ENCODE peak calls at places on chromosome 21, in nine cellular contexts. X is H4; R is HEK293T; Q is mammary epithelial cell; Z is HCT116; F is activated naive CD4-positive, alpha-beta T cell; N is NCI-H1092; C is stimulated activated CD8-positive, alpha-beta memory T cell treated with anti-CD3 and anti-CD28 coated beads, Interleukin-4, amount 100 ng/mL, for 1 hour; W is anterior cingulate cortex. O is an unnamed sample.

GRCh38 chr21:33901421-33902288 is 13.9 kb downstream of the ATP5PO start:
- DNase-seq in Q (peak), Z (peak), F (no peak), W (peak), X (peak), N (no peak), R (peak), C (no peak), O (no peak)

GRCh38 chr21:39633770-39634181 is 21.0 kb downstream of the B3GALT5 start:
- DNase-seq in R (no peak), W (no peak), C (no peak), F (no peak), X (peak), N (no peak), Q (peak), Z (peak), O (no peak)

GRCh38 chr21:15732996-15733329 is 3.2 kb downstream of the USP25 start:
- DNase-seq in F (no peak), Z (no peak), R (no peak), Q (no peak), C (no peak), W (no peak), X (no peak), N (no peak), O (no peak)

GRCh38 chr21:44999972-45000636 is 60.3 kb downstream of the SLX9 start:
- DNase-seq in C (no peak), Z (no peak), N (no peak), R (no peak), W (no peak), X (no peak), Q (peak), F (no peak), O (no peak)

GRCh38 chr21:39915881-39916280 is 48.6 kb downstream of the PCP4 start:
- DNase-seq in W (no peak), F (no peak), C (no peak), Z (no peak), N (no peak), X (no peak), Q (no peak), R (no peak), O (no peak)

GRCh38 chr21:38699048-38699447 is 106.7 kb upstream of the ETS2 start:
- DNase-seq in W (no peak), X (peak), C (no peak), R (peak), F (no peak), Q (no peak), Z (no peak), N (no peak), O (no peak)

GRCh38 chr21:42931560-42932235 is 6.3 kb upstream of the ERVH48-1 start:
- DNase-seq in Q (no peak), N (no peak), W (no peak), X (no peak), R (no peak), F (no peak), Z (no peak), C (no peak), O (no peak)

GRCh38 chr21:38561613-38562012 is 63.3 kb upstream of the ERG start:
- DNase-seq in W (no peak), X (no peak), Q (no peak), R (no peak), N (no peak), F (no peak), C (no peak), Z (no peak), O (no peak)

GRCh38 chr21:34967509-34968289 is 81.4 kb downstream of the RUNX1 start:
- DNase-seq in N (no peak), F (no peak), Z (no peak), X (peak), R (no peak), W (no peak), Q (peak), C (no peak), O (no peak)

GRCh38 chr21:42219606-42220137 is 732 bp downstream of the ABCG1 start:
- DNase-seq in Z (no peak), R (peak), W (no peak), X (no peak), Q (no peak), C (no peak), N (peak), F (no peak), O (no peak)

GRCh38 chr21:28636988-28637691 is 355.5 kb downstream of the LTN1 start:
- DNase-seq in R (no peak), C (no peak), Z (no peak), X (peak), N (no peak), F (no peak), W (no peak), Q (peak), O (no peak)

GRCh38 chr21:45554477-45555175 is 12.4 kb upstream of the SLC19A1 start:
- DNase-seq in R (peak), X (peak), F (peak), Z (peak), W (peak), C (peak), Q (peak), N (peak), O (no peak)

GRCh38 chr21:45270306-45270821 is 17.3 kb downstream of the POFUT2 start:
- DNase-seq in W (no peak), F (no peak), C (no peak), X (no peak), Q (no peak), Z (no peak), R (no peak), N (no peak), O (no peak)

GRCh38 chr21:18424250-18424649 is 20.7 kb upstream of the TMPRSS15 start:
- DNase-seq in W (no peak), N (no peak), C (no peak), F (no peak), Z (no peak), Q (no peak), X (no peak), R (no peak), O (no peak)

GRCh38 chr21:18053151-18053550 is 191.5 kb upstream of the CHODL start:
- DNase-seq in F (no peak), Z (no peak), X (no peak), R (no peak), W (no peak), N (no peak), Q (no peak), C (no peak), O (no peak)

GRCh38 chr21:25501996-25502665 is 105.2 kb downstream of the MRPL39 start:
- DNase-seq in Z (no peak), Q (peak), F (no peak), C (no peak), W (no peak), N (no peak), R (no peak), X (no peak), O (no peak)

GRCh38 chr21:15815285-15815684 is 85.5 kb downstream of the USP25 start:
- DNase-seq in F (no peak), R (no peak), Z (no peak), N (no peak), X (no peak), Q (no peak), C (no peak), W (no peak), O (no peak)

GRCh38 chr21:36706951-36707762 is 8.2 kb downstream of the SIM2 start:
- DNase-seq in X (no peak), Z (no peak), Q (no peak), N (no peak), F (no peak), R (no peak), W (no peak), C (no peak), O (no peak)

GRCh38 chr21:35231115-35231514 is 182.0 kb upstream of the RUNX1 start:
- DNase-seq in R (no peak), W (no peak), Z (no peak), X (no peak), Q (peak), C (no peak), F (no peak), N (no peak), O (no peak)

GRCh38 chr21:41411449-41412089 is 14.5 kb upstream of the MX1 start:
- DNase-seq in W (no peak), X (peak), C (no peak), N (no peak), F (no peak), Z (no peak), Q (peak), R (no peak), O (no peak)

GRCh38 chr21:30097791-30098190 is 68.8 kb downstream of the CLDN17 start:
- DNase-seq in Z (no peak), Q (no peak), C (no peak), N (no peak), F (no peak), W (no peak), X (no peak), R (no peak), O (no peak)

GRCh38 chr21:39952265-39952664 is 85.0 kb downstream of the PCP4 start:
- DNase-seq in N (no peak), Q (no peak), C (no peak), W (no peak), F (no peak), Z (no peak), X (no peak), R (no peak), O (no peak)

GRCh38 chr21:33700491-33700890 is 58.2 kb downstream of the ITSN1 start:
- DNase-seq in R (no peak), Q (no peak), X (no peak), F (no peak), W (no peak), Z (no peak), C (no peak), N (no peak), O (no peak)

GRCh38 chr21:15667010-15667409 is 62.8 kb upstream of the USP25 start:
- DNase-seq in F (no peak), R (no peak), X (no peak), Q (peak), Z (no peak), N (no peak), W (no peak), C (no peak), O (no peak)

GRCh38 chr21:34926784-34927548 is 122.1 kb downstream of the RUNX1 start:
- DNase-seq in R (no peak), C (no peak), Z (no peak), F (no peak), X (no peak), Q (no peak), N (no peak), W (no peak), O (no peak)

GRCh38 chr21:39132248-39132647 is 51.0 kb downstream of the PSMG1 start:
- DNase-seq in W (no peak), N (no peak), C (no peak), R (no peak), Z (no peak), Q (no peak), X (no peak), F (no peak), O (no peak)

GRCh38 chr21:18244721-18245486 is at the start of gene CHODL:
- DNase-seq in X (no peak), C (no peak), R (peak), N (peak), Z (no peak), Q (no peak), F (no peak), W (no peak), O (no peak)

GRCh38 chr21:32278068-32278467 is 781 bp downstream of the MIS18A start:
- DNase-seq in X (no peak), C (no peak), R (no peak), Z (no peak), F (no peak), N (no peak), W (no peak), Q (no peak), O (no peak)

GRCh38 chr21:17903029-17903806 is 84.1 kb upstream of the C21orf91 start:
- DNase-seq in R (no peak), W (no peak), Q (no peak), C (no peak), Z (no peak), N (peak), F (no peak), X (peak), O (no peak)

GRCh38 chr21:46124926-46125845 is 27.3 kb downstream of the COL6A2 start:
- DNase-seq in F (no peak), W (no peak), X (no peak), Z (no peak), C (no peak), Q (no peak), R (no peak), N (no peak), O (no peak)

GRCh38 chr21:29174607-29175013 is 44.2 kb downstream of the MAP3K7CL start:
- DNase-seq in W (no peak), X (no peak), F (no peak), C (no peak), Z (no peak), N (no peak), Q (no peak), R (no peak), O (no peak)

GRCh38 chr21:33133912-33134311 is 64.0 kb downstream of the OLIG1 start:
- DNase-seq in W (no peak), Q (no peak), C (no peak), Z (no peak), R (no peak), N (no peak), X (no peak), F (no peak), O (no peak)

GRCh38 chr21:41564871-41565281 is 56.9 kb upstream of the TMPRSS2 start:
- DNase-seq in Z (no peak), N (no peak), C (no peak), X (peak), Q (peak), R (no peak), F (no peak), W (no peak), O (no peak)

GRCh38 chr21:39852021-39852721 is 15.1 kb upstream of the PCP4 start:
- DNase-seq in X (peak), Z (no peak), Q (no peak), R (no peak), C (no peak), W (no peak), N (no peak), F (no peak), O (no peak)

GRCh38 chr21:17679002-17679600 is 66.4 kb upstream of the BTG3 start:
- DNase-seq in Z (peak), C (no peak), W (no peak), F (no peak), Q (peak), R (peak), N (peak), X (peak), O (no peak)

GRCh38 chr21:31999810-32000468 is 127.1 kb downstream of the HUNK start:
- DNase-seq in F (no peak), W (no peak), C (no peak), R (no peak), Q (no peak), Z (no peak), N (no peak), X (no peak), O (no peak)

GRCh38 chr21:29678616-29679015 is 261.2 kb downstream of the GRIK1 start:
- DNase-seq in Z (no peak), C (no peak), N (no peak), F (no peak), R (no peak), X (no peak), W (no peak), Q (no peak), O (no peak)

O was measured in cerebellar nuclear complex.